ENCODE peak calls at places on chromosomes 4 and X, in ten cellular contexts. One of them, this sample, is unnamed.

GRCh38 chr4:5980436-5981155 is 37.6 kb downstream of the C4orf50 start:
- DNase-seq in stimulated activated CD8-positive, alpha-beta memory T cell treated with anti-CD3 and anti-CD28 coated beads, Interleukin-15, amount 100 ng/mL, for 1 hour: no peak
- DNase-seq in iPS DF 6.9: no peak
- DNase-seq in foreskin fibroblast: no peak
- DNase-seq in NT2/D1: no peak
- DNase-seq in stomach: no peak
- DNase-seq in glutamatergic neuron: no peak
- DNase-seq in EL: no peak
- DNase-seq in Daoy: peak
- DNase-seq in HTR-8/SVneo: no peak
- DNase-seq in this sample: no peak

GRCh38 chr4:21964762-21965319 is 16.3 kb upstream of the KCNIP4 start:
- DNase-seq in stomach: no peak
- DNase-seq in stimulated activated CD8-positive, alpha-beta memory T cell treated with anti-CD3 and anti-CD28 coated beads, Interleukin-15, amount 100 ng/mL, for 1 hour: no peak
- DNase-seq in EL: no peak
- DNase-seq in HTR-8/SVneo: no peak
- DNase-seq in NT2/D1: no peak
- DNase-seq in iPS DF 6.9: no peak
- DNase-seq in Daoy: no peak
- DNase-seq in glutamatergic neuron: no peak
- DNase-seq in foreskin fibroblast: no peak
- DNase-seq in this sample: no peak

GRCh38 chr4:16048639-16049448 is 35.0 kb downstream of the PROM1 start:
- DNase-seq in EL: no peak
- DNase-seq in stomach: no peak
- DNase-seq in Daoy: no peak
- DNase-seq in foreskin fibroblast: no peak
- DNase-seq in NT2/D1: no peak
- DNase-seq in iPS DF 6.9: no peak
- DNase-seq in stimulated activated CD8-positive, alpha-beta memory T cell treated with anti-CD3 and anti-CD28 coated beads, Interleukin-15, amount 100 ng/mL, for 1 hour: no peak
- DNase-seq in glutamatergic neuron: no peak
- DNase-seq in HTR-8/SVneo: no peak
- DNase-seq in this sample: no peak

GRCh38 chrX:24676403-24677024 is 17.2 kb upstream of the POLA1 start:
- DNase-seq in glutamatergic neuron: no peak
- DNase-seq in iPS DF 6.9: no peak
- DNase-seq in Daoy: no peak
- DNase-seq in EL: no peak
- DNase-seq in stimulated activated CD8-positive, alpha-beta memory T cell treated with anti-CD3 and anti-CD28 coated beads, Interleukin-15, amount 100 ng/mL, for 1 hour: no peak
- DNase-seq in stomach: no peak
- DNase-seq in NT2/D1: no peak
- DNase-seq in HTR-8/SVneo: no peak
- DNase-seq in foreskin fibroblast: no peak
- DNase-seq in this sample: no peak

GRCh38 chr4:76952631-76953587 is 3.4 kb downstream of the SEPTIN11 start:
- DNase-seq in foreskin fibroblast: no peak
- DNase-seq in glutamatergic neuron: no peak
- DNase-seq in HTR-8/SVneo: no peak
- DNase-seq in Daoy: no peak
- DNase-seq in stimulated activated CD8-positive, alpha-beta memory T cell treated with anti-CD3 and anti-CD28 coated beads, Interleukin-15, amount 100 ng/mL, for 1 hour: no peak
- DNase-seq in NT2/D1: no peak
- DNase-seq in EL: no peak
- DNase-seq in iPS DF 6.9: no peak
- DNase-seq in stomach: no peak
- DNase-seq in this sample: no peak

GRCh38 chr4:80071643-80072606 is 1.1 kb downstream of the ANTXR2 start:
- DNase-seq in stimulated activated CD8-positive, alpha-beta memory T cell treated with anti-CD3 and anti-CD28 coated beads, Interleukin-15, amount 100 ng/mL, for 1 hour: no peak
- DNase-seq in foreskin fibroblast: no peak
- DNase-seq in glutamatergic neuron: peak
- DNase-seq in Daoy: peak
- DNase-seq in HTR-8/SVneo: no peak
- DNase-seq in iPS DF 6.9: no peak
- DNase-seq in NT2/D1: peak
- DNase-seq in stomach: peak
- DNase-seq in EL: peak
- DNase-seq in this sample: peak

GRCh38 chrX:67544281-67544680 is 460 bp downstream of the AR start:
- DNase-seq in stomach: peak
- DNase-seq in iPS DF 6.9: no peak
- DNase-seq in glutamatergic neuron: peak
- DNase-seq in EL: peak
- DNase-seq in NT2/D1: no peak
- DNase-seq in HTR-8/SVneo: no peak
- DNase-seq in Daoy: no peak
- DNase-seq in stimulated activated CD8-positive, alpha-beta memory T cell treated with anti-CD3 and anti-CD28 coated beads, Interleukin-15, amount 100 ng/mL, for 1 hour: no peak
- DNase-seq in foreskin fibroblast: no peak
- DNase-seq in this sample: peak

GRCh38 chr4:189124149-189124758 is 816.4 kb upstream of the FRG1 start:
- DNase-seq in glutamatergic neuron: peak
- DNase-seq in iPS DF 6.9: peak
- DNase-seq in HTR-8/SVneo: peak
- DNase-seq in Daoy: peak
- DNase-seq in foreskin fibroblast: peak
- DNase-seq in stomach: peak
- DNase-seq in NT2/D1: no peak
- DNase-seq in stimulated activated CD8-positive, alpha-beta memory T cell treated with anti-CD3 and anti-CD28 coated beads, Interleukin-15, amount 100 ng/mL, for 1 hour: no peak
- DNase-seq in EL: peak
- DNase-seq in this sample: peak

GRCh38 chrX:67558267-67558666 is 14.4 kb downstream of the AR start:
- DNase-seq in glutamatergic neuron: no peak
- DNase-seq in NT2/D1: no peak
- DNase-seq in stomach: no peak
- DNase-seq in EL: no peak
- DNase-seq in stimulated activated CD8-positive, alpha-beta memory T cell treated with anti-CD3 and anti-CD28 coated beads, Interleukin-15, amount 100 ng/mL, for 1 hour: no peak
- DNase-seq in HTR-8/SVneo: no peak
- DNase-seq in foreskin fibroblast: no peak
- DNase-seq in Daoy: no peak
- DNase-seq in iPS DF 6.9: no peak
- DNase-seq in this sample: no peak

GRCh38 chr4:23006756-23007155 is 314.0 kb downstream of the GBA3 start:
- DNase-seq in glutamatergic neuron: no peak
- DNase-seq in foreskin fibroblast: peak
- DNase-seq in NT2/D1: no peak
- DNase-seq in stomach: no peak
- DNase-seq in Daoy: no peak
- DNase-seq in iPS DF 6.9: no peak
- DNase-seq in HTR-8/SVneo: no peak
- DNase-seq in stimulated activated CD8-positive, alpha-beta memory T cell treated with anti-CD3 and anti-CD28 coated beads, Interleukin-15, amount 100 ng/mL, for 1 hour: no peak
- DNase-seq in EL: peak
- DNase-seq in this sample: no peak

GRCh38 chr4:140856692-140857091 is 100.5 kb upstream of the TBC1D9 start:
- DNase-seq in EL: peak
- DNase-seq in NT2/D1: peak
- DNase-seq in stimulated activated CD8-positive, alpha-beta memory T cell treated with anti-CD3 and anti-CD28 coated beads, Interleukin-15, amount 100 ng/mL, for 1 hour: no peak
- DNase-seq in foreskin fibroblast: no peak
- DNase-seq in Daoy: peak
- DNase-seq in HTR-8/SVneo: no peak
- DNase-seq in iPS DF 6.9: peak
- DNase-seq in stomach: peak
- DNase-seq in glutamatergic neuron: no peak
- DNase-seq in this sample: peak

GRCh38 chr4:11590132-11590531 is 161.4 kb upstream of the HS3ST1 start:
- DNase-seq in NT2/D1: no peak
- DNase-seq in EL: no peak
- DNase-seq in foreskin fibroblast: no peak
- DNase-seq in glutamatergic neuron: no peak
- DNase-seq in Daoy: no peak
- DNase-seq in HTR-8/SVneo: no peak
- DNase-seq in stomach: no peak
- DNase-seq in stimulated activated CD8-positive, alpha-beta memory T cell treated with anti-CD3 and anti-CD28 coated beads, Interleukin-15, amount 100 ng/mL, for 1 hour: no peak
- DNase-seq in iPS DF 6.9: no peak
- DNase-seq in this sample: no peak

GRCh38 chrX:68432648-68433047 is 647 bp downstream of the OPHN1 start:
- DNase-seq in NT2/D1: no peak
- DNase-seq in stomach: no peak
- DNase-seq in iPS DF 6.9: no peak
- DNase-seq in glutamatergic neuron: no peak
- DNase-seq in stimulated activated CD8-positive, alpha-beta memory T cell treated with anti-CD3 and anti-CD28 coated beads, Interleukin-15, amount 100 ng/mL, for 1 hour: no peak
- DNase-seq in HTR-8/SVneo: no peak
- DNase-seq in EL: peak
- DNase-seq in Daoy: peak
- DNase-seq in foreskin fibroblast: no peak
- DNase-seq in this sample: peak

GRCh38 chrX:150161092-150161672 is 201.9 kb upstream of the MAMLD1 start:
- DNase-seq in stimulated activated CD8-positive, alpha-beta memory T cell treated with anti-CD3 and anti-CD28 coated beads, Interleukin-15, amount 100 ng/mL, for 1 hour: no peak
- DNase-seq in Daoy: no peak
- DNase-seq in iPS DF 6.9: no peak
- DNase-seq in HTR-8/SVneo: no peak
- DNase-seq in glutamatergic neuron: no peak
- DNase-seq in NT2/D1: no peak
- DNase-seq in stomach: no peak
- DNase-seq in EL: no peak
- DNase-seq in foreskin fibroblast: no peak
- DNase-seq in this sample: no peak

GRCh38 chrX:125765347-125765746 is 400.7 kb downstream of the DCAF12L2 start:
- DNase-seq in glutamatergic neuron: no peak
- DNase-seq in iPS DF 6.9: no peak
- DNase-seq in foreskin fibroblast: no peak
- DNase-seq in HTR-8/SVneo: no peak
- DNase-seq in NT2/D1: no peak
- DNase-seq in Daoy: no peak
- DNase-seq in EL: no peak
- DNase-seq in stomach: no peak
- DNase-seq in stimulated activated CD8-positive, alpha-beta memory T cell treated with anti-CD3 and anti-CD28 coated beads, Interleukin-15, amount 100 ng/mL, for 1 hour: no peak
- DNase-seq in this sample: no peak

GRCh38 chr4:183130328-183131155 is 31.5 kb downstream of the WWC2 start:
- DNase-seq in iPS DF 6.9: no peak
- DNase-seq in stimulated activated CD8-positive, alpha-beta memory T cell treated with anti-CD3 and anti-CD28 coated beads, Interleukin-15, amount 100 ng/mL, for 1 hour: no peak
- DNase-seq in stomach: peak
- DNase-seq in HTR-8/SVneo: no peak
- DNase-seq in NT2/D1: no peak
- DNase-seq in EL: peak
- DNase-seq in foreskin fibroblast: no peak
- DNase-seq in glutamatergic neuron: no peak
- DNase-seq in Daoy: no peak
- DNase-seq in this sample: no peak

GRCh38 chr4:176584031-176584430 is 208.7 kb downstream of the VEGFC start:
- DNase-seq in iPS DF 6.9: no peak
- DNase-seq in NT2/D1: no peak
- DNase-seq in glutamatergic neuron: no peak
- DNase-seq in EL: peak
- DNase-seq in stimulated activated CD8-positive, alpha-beta memory T cell treated with anti-CD3 and anti-CD28 coated beads, Interleukin-15, amount 100 ng/mL, for 1 hour: no peak
- DNase-seq in Daoy: no peak
- DNase-seq in stomach: no peak
- DNase-seq in HTR-8/SVneo: no peak
- DNase-seq in foreskin fibroblast: peak
- DNase-seq in this sample: no peak

GRCh38 chrX:39819921-39820849 is 277.6 kb downstream of the BCOR start:
- DNase-seq in stomach: peak
- DNase-seq in foreskin fibroblast: no peak
- DNase-seq in Daoy: no peak
- DNase-seq in NT2/D1: no peak
- DNase-seq in stimulated activated CD8-positive, alpha-beta memory T cell treated with anti-CD3 and anti-CD28 coated beads, Interleukin-15, amount 100 ng/mL, for 1 hour: no peak
- DNase-seq in HTR-8/SVneo: no peak
- DNase-seq in EL: no peak
- DNase-seq in glutamatergic neuron: peak
- DNase-seq in iPS DF 6.9: no peak
- DNase-seq in this sample: no peak

GRCh38 chr4:2263701-2264321 is 1.9 kb upstream of the MXD4 start:
- DNase-seq in glutamatergic neuron: peak
- DNase-seq in iPS DF 6.9: no peak
- DNase-seq in stimulated activated CD8-positive, alpha-beta memory T cell treated with anti-CD3 and anti-CD28 coated beads, Interleukin-15, amount 100 ng/mL, for 1 hour: no peak
- DNase-seq in EL: no peak
- DNase-seq in HTR-8/SVneo: no peak
- DNase-seq in stomach: no peak
- DNase-seq in NT2/D1: no peak
- DNase-seq in foreskin fibroblast: no peak
- DNase-seq in Daoy: no peak
- DNase-seq in this sample: no peak

GRCh38 chr4:186201535-186202230 is 10.3 kb downstream of the CYP4V2 start:
- DNase-seq in foreskin fibroblast: peak
- DNase-seq in stomach: peak
- DNase-seq in Daoy: peak
- DNase-seq in NT2/D1: no peak
- DNase-seq in HTR-8/SVneo: peak
- DNase-seq in iPS DF 6.9: peak
- DNase-seq in glutamatergic neuron: peak
- DNase-seq in EL: peak
- DNase-seq in stimulated activated CD8-positive, alpha-beta memory T cell treated with anti-CD3 and anti-CD28 coated beads, Interleukin-15, amount 100 ng/mL, for 1 hour: peak
- DNase-seq in this sample: no peak

GRCh38 chr4:147596976-147597375 is 20.2 kb upstream of the TMEM184C start:
- DNase-seq in Daoy: peak
- DNase-seq in HTR-8/SVneo: peak
- DNase-seq in stimulated activated CD8-positive, alpha-beta memory T cell treated with anti-CD3 and anti-CD28 coated beads, Interleukin-15, amount 100 ng/mL, for 1 hour: no peak
- DNase-seq in iPS DF 6.9: no peak
- DNase-seq in stomach: peak
- DNase-seq in NT2/D1: no peak
- DNase-seq in glutamatergic neuron: no peak
- DNase-seq in foreskin fibroblast: peak
- DNase-seq in EL: peak
- DNase-seq in this sample: peak

GRCh38 chr4:26372525-26373172 is 51.8 kb downstream of the RBPJ start:
- DNase-seq in HTR-8/SVneo: no peak
- DNase-seq in NT2/D1: no peak
- DNase-seq in EL: peak
- DNase-seq in stimulated activated CD8-positive, alpha-beta memory T cell treated with anti-CD3 and anti-CD28 coated beads, Interleukin-15, amount 100 ng/mL, for 1 hour: peak
- DNase-seq in foreskin fibroblast: peak
- DNase-seq in iPS DF 6.9: no peak
- DNase-seq in stomach: no peak
- DNase-seq in glutamatergic neuron: no peak
- DNase-seq in Daoy: peak
- DNase-seq in this sample: peak

GRCh38 chr4:14896656-14897175 is 105.6 kb upstream of the CPEB2 start:
- DNase-seq in Daoy: no peak
- DNase-seq in foreskin fibroblast: no peak
- DNase-seq in EL: no peak
- DNase-seq in NT2/D1: no peak
- DNase-seq in iPS DF 6.9: no peak
- DNase-seq in stomach: no peak
- DNase-seq in stimulated activated CD8-positive, alpha-beta memory T cell treated with anti-CD3 and anti-CD28 coated beads, Interleukin-15, amount 100 ng/mL, for 1 hour: no peak
- DNase-seq in HTR-8/SVneo: no peak
- DNase-seq in glutamatergic neuron: no peak
- DNase-seq in this sample: no peak

GRCh38 chr4:181416966-181417365 is 826.2 kb upstream of the TENM3 start:
- DNase-seq in HTR-8/SVneo: no peak
- DNase-seq in stomach: no peak
- DNase-seq in foreskin fibroblast: no peak
- DNase-seq in iPS DF 6.9: no peak
- DNase-seq in EL: no peak
- DNase-seq in NT2/D1: no peak
- DNase-seq in stimulated activated CD8-positive, alpha-beta memory T cell treated with anti-CD3 and anti-CD28 coated beads, Interleukin-15, amount 100 ng/mL, for 1 hour: no peak
- DNase-seq in Daoy: no peak
- DNase-seq in glutamatergic neuron: no peak
- DNase-seq in this sample: no peak

GRCh38 chr4:4330794-4331193 is 40.7 kb downstream of the ZBTB49 start:
- DNase-seq in iPS DF 6.9: no peak
- DNase-seq in EL: no peak
- DNase-seq in glutamatergic neuron: no peak
- DNase-seq in Daoy: no peak
- DNase-seq in foreskin fibroblast: no peak
- DNase-seq in HTR-8/SVneo: no peak
- DNase-seq in NT2/D1: no peak
- DNase-seq in stomach: no peak
- DNase-seq in stimulated activated CD8-positive, alpha-beta memory T cell treated with anti-CD3 and anti-CD28 coated beads, Interleukin-15, amount 100 ng/mL, for 1 hour: no peak
- DNase-seq in this sample: no peak

GRCh38 chrX:70452143-70452733 is 7.6 kb downstream of the DLG3 start:
- DNase-seq in glutamatergic neuron: peak
- DNase-seq in NT2/D1: no peak
- DNase-seq in stimulated activated CD8-positive, alpha-beta memory T cell treated with anti-CD3 and anti-CD28 coated beads, Interleukin-15, amount 100 ng/mL, for 1 hour: peak
- DNase-seq in HTR-8/SVneo: peak
- DNase-seq in stomach: peak
- DNase-seq in Daoy: peak
- DNase-seq in EL: peak
- DNase-seq in iPS DF 6.9: no peak
- DNase-seq in foreskin fibroblast: no peak
- DNase-seq in this sample: peak

GRCh38 chrX:154020500-154021115 is 906 bp upstream of the IRAK1 start:
- DNase-seq in iPS DF 6.9: no peak
- DNase-seq in glutamatergic neuron: no peak
- DNase-seq in HTR-8/SVneo: no peak
- DNase-seq in stomach: no peak
- DNase-seq in NT2/D1: no peak
- DNase-seq in EL: peak
- DNase-seq in Daoy: no peak
- DNase-seq in foreskin fibroblast: no peak
- DNase-seq in stimulated activated CD8-positive, alpha-beta memory T cell treated with anti-CD3 and anti-CD28 coated beads, Interleukin-15, amount 100 ng/mL, for 1 hour: no peak
- DNase-seq in this sample: no peak

GRCh38 chr4:138445098-138445497 is 202.9 kb upstream of the SLC7A11 start:
- DNase-seq in iPS DF 6.9: no peak
- DNase-seq in stomach: no peak
- DNase-seq in EL: peak
- DNase-seq in foreskin fibroblast: peak
- DNase-seq in HTR-8/SVneo: no peak
- DNase-seq in NT2/D1: no peak
- DNase-seq in stimulated activated CD8-positive, alpha-beta memory T cell treated with anti-CD3 and anti-CD28 coated beads, Interleukin-15, amount 100 ng/mL, for 1 hour: no peak
- DNase-seq in Daoy: no peak
- DNase-seq in glutamatergic neuron: no peak
- DNase-seq in this sample: no peak

This sample was measured in HCEC 1CT.